ENCODE peak calls at places on chromosomes 2 and 18, in four cellular contexts. W is stimulated activated CD8-positive, alpha-beta memory T cell treated with anti-CD3 and anti-CD28 coated beads, Interleukin-12 subunit alpha, Interleukin-12 subunit beta, amount 100 ng/mL, for 4 hours; T is mesenteric fat pad; S is tibial nerve. Y is an unnamed sample.

GRCh38 chr2:233051241-233052149 is 8.6 kb upstream of the INPP5D start:
- DNase-seq in W (no peak), S (no peak), T (peak; percentile 90), Y (peak; percentile 90)

GRCh38 chr2:12304494-12305228 is 412.1 kb upstream of the TRIB2 start:
- DNase-seq in T (no peak), S (peak; percentile 33), W (no peak), Y (no peak)

GRCh38 chr2:180130403-180130802 is 123.3 kb upstream of the CWC22 start:
- DNase-seq in T (no peak), W (no peak), S (no peak), Y (no peak)

GRCh38 chr2:205650450-205650849 is 31.9 kb upstream of the NRP2 start:
- DNase-seq in S (no peak), T (no peak), W (no peak), Y (no peak)

GRCh38 chr2:35428548-35428947 is 927.0 kb upstream of the CRIM1 start:
- DNase-seq in S (peak; percentile 15), W (no peak), T (no peak), Y (no peak)

GRCh38 chr2:205129531-205129930 is 552.8 kb upstream of the NRP2 start:
- DNase-seq in T (no peak), S (no peak), W (no peak), Y (no peak)

GRCh38 chr2:68839260-68839833 is 31.9 kb downstream of the BMP10 start:
- DNase-seq in T (no peak), S (no peak), W (no peak), Y (no peak)

GRCh38 chr2:96870631-96871255 is 863 bp upstream of the SEMA4C start:
- DNase-seq in W (peak; percentile 52), S (no peak), T (no peak), Y (peak; percentile 64)

GRCh38 chr2:9380702-9381628 is 42.4 kb downstream of the ITGB1BP1 start:
- DNase-seq in W (no peak), T (peak; percentile 72), S (peak; percentile 51), Y (peak; percentile 81)

GRCh38 chr2:177239934-177240600 is 24.5 kb downstream of the NFE2L2 start:
- DNase-seq in W (peak; percentile 24), T (no peak), S (peak; percentile 76), Y (peak; percentile 66)

GRCh38 chr2:59888015-59888414 is 665.4 kb downstream of the BCL11A start:
- DNase-seq in T (no peak), S (no peak), W (peak; percentile 3), Y (no peak)

GRCh38 chr2:177501186-177501585 is 108.6 kb downstream of the AGPS start:
- DNase-seq in T (no peak), S (no peak), W (no peak), Y (no peak)

GRCh38 chr2:189412330-189412953 is 28.8 kb upstream of the WDR75 start:
- DNase-seq in W (no peak), S (no peak), T (no peak), Y (no peak)

GRCh38 chr2:29703336-29703735 is 218.1 kb downstream of the ALK start:
- DNase-seq in W (no peak), S (no peak), T (no peak), Y (no peak)

GRCh38 chr2:234603619-234604018 is 106.7 kb upstream of the ARL4C start:
- DNase-seq in T (no peak), S (no peak), W (no peak), Y (no peak)

GRCh38 chr18:72762505-72763122 is 105.2 kb downstream of the NETO1 start:
- DNase-seq in T (no peak), S (peak; percentile 12), W (no peak), Y (no peak)

GRCh38 chr2:152446213-152446612 is 111.2 kb downstream of the FMNL2 start:
- DNase-seq in T (no peak), S (no peak), W (no peak), Y (no peak)

GRCh38 chr2:73920577-73921545 is 5.8 kb upstream of the DGUOK start:
- DNase-seq in T (no peak), S (no peak), W (no peak), Y (peak; percentile 79)

GRCh38 chr2:36408198-36408703 is 52.7 kb downstream of the CRIM1 start:
- DNase-seq in T (no peak), W (no peak), S (no peak), Y (no peak)

GRCh38 chr2:167543721-167544120 is 655.4 kb downstream of the XIRP2 start:
- DNase-seq in W (no peak), T (no peak), S (no peak), Y (no peak)

Y was measured in aorta.